ENCODE peak calls at places on chromosomes 16 and 17, in eight cellular contexts. J, L, B, Q, F, M, R and E are unnamed samples.

GRCh38 chr17:65163990-65164495 is 26.9 kb downstream of the RGS9 start:
- DNase-seq in L (peak), M (peak), R (peak), J (peak), Q (no peak), B (no peak), F (no peak), E (no peak)

GRCh38 chr16:56637814-56638750 is at the start of gene MT1A:
- DNase-seq in F (no peak), J (no peak), L (no peak), R (peak), M (peak), Q (peak), B (peak), E (no peak)

GRCh38 chr17:47895254-47895855 is 681 bp upstream of the SP2 start:
- DNase-seq in F (peak), M (no peak), Q (no peak), J (peak), R (no peak), L (no peak), B (peak), E (no peak)

GRCh38 chr16:27430923-27431484 is 29.0 kb downstream of the IL21R start:
- DNase-seq in F (no peak), B (no peak), M (no peak), J (peak), Q (no peak), R (no peak), L (no peak), E (no peak)

GRCh38 chr16:46854846-46855245 is 23.9 kb upstream of the C16orf87 start:
- DNase-seq in F (no peak), B (no peak), Q (no peak), L (no peak), R (no peak), J (no peak), M (no peak), E (no peak)

GRCh38 chr16:66656547-66656946 is 40.0 kb downstream of the CMTM4 start:
- DNase-seq in M (no peak), L (no peak), F (no peak), B (no peak), J (no peak), Q (no peak), R (no peak), E (no peak)

GRCh38 chr16:76204249-76204648 is 73.0 kb upstream of the CNTNAP4 start:
- DNase-seq in M (no peak), J (no peak), B (no peak), L (no peak), Q (no peak), F (no peak), R (no peak), E (no peak)

GRCh38 chr17:16818340-16818739 is 128.3 kb downstream of the CCDC144A start:
- DNase-seq in M (no peak), Q (no peak), L (no peak), F (no peak), J (no peak), B (no peak), R (no peak), E (no peak)

GRCh38 chr16:56094231-56094630 is 97.1 kb upstream of the GNAO1 start:
- DNase-seq in F (no peak), M (no peak), L (no peak), R (no peak), B (no peak), Q (no peak), J (no peak), E (no peak)

GRCh38 chr16:25568991-25569390 is 122.8 kb upstream of the HS3ST4 start:
- DNase-seq in B (no peak), L (no peak), J (no peak), R (no peak), M (no peak), Q (no peak), F (no peak), E (no peak)

GRCh38 chr16:65698943-65699342 is 577.1 kb upstream of the CDH11 start:
- DNase-seq in F (no peak), L (no peak), Q (no peak), R (no peak), B (no peak), M (no peak), J (no peak), E (no peak)

GRCh38 chr16:9055661-9056060 is 35.8 kb upstream of the HAPSTR1 start:
- DNase-seq in J (no peak), L (no peak), B (no peak), F (no peak), M (no peak), Q (no peak), R (peak), E (no peak)

GRCh38 chr17:61450641-61451537 is 1.3 kb upstream of the TBX4 start:
- DNase-seq in F (no peak), R (no peak), L (no peak), M (no peak), Q (no peak), B (no peak), J (no peak), E (no peak)

GRCh38 chr16:53434436-53435065 is at the start of gene RBL2:
- DNase-seq in R (peak), Q (peak), F (peak), M (peak), L (peak), J (peak), B (peak), E (no peak)

GRCh38 chr16:9901-10665 is 43.3 kb downstream of the POLR3K start:
- DNase-seq in J (no peak), F (no peak), M (no peak), Q (no peak), R (no peak), L (no peak), B (peak), E (no peak)

GRCh38 chr17:33284022-33284421 is 9.1 kb downstream of the ASIC2 start:
- DNase-seq in J (no peak), R (peak), L (no peak), Q (peak), F (no peak), M (peak), B (no peak), E (peak)

GRCh38 chr17:7114875-7115614 is 423 bp upstream of the ASGR2 start:
- DNase-seq in B (no peak), L (no peak), R (no peak), J (no peak), M (no peak), Q (no peak), F (no peak), E (no peak)

GRCh38 chr17:54021418-54021817 is 198.7 kb downstream of the KIF2B start:
- DNase-seq in B (no peak), R (no peak), F (no peak), Q (no peak), L (no peak), M (no peak), J (no peak), E (no peak)

GRCh38 chr17:18041776-18042175 is 2.6 kb downstream of the GID4 start:
- DNase-seq in B (no peak), M (no peak), J (no peak), R (peak), L (no peak), F (no peak), Q (no peak), E (no peak)

GRCh38 chr16:70529051-70529777 is 5.6 kb downstream of the SF3B3 start:
- DNase-seq in F (peak), J (peak), B (no peak), R (peak), M (peak), L (no peak), Q (no peak), E (no peak)

GRCh38 chr16:47013172-47013571 is 39.7 kb upstream of the DNAJA2 start:
- DNase-seq in F (no peak), M (no peak), J (no peak), R (no peak), B (no peak), L (no peak), Q (no peak), E (peak)

GRCh38 chr16:31476305-31477219 is 4.6 kb downstream of the TGFB1I1 start:
- DNase-seq in M (peak), F (peak), L (peak), J (no peak), R (no peak), Q (no peak), B (peak), E (no peak)

GRCh38 chr17:17141860-17142552 is 64.1 kb downstream of the PLD6 start:
- DNase-seq in L (peak), R (peak), B (peak), F (peak), M (no peak), J (peak), Q (no peak), E (no peak)